ENCODE peak calls at places on chromosome 22, in seven cellular contexts. Z is activated CD8-positive, alpha-beta T cell treated with anti-CD3 and anti-CD28 coated beads, Interleukin-2, amount 10 ng/mL, durations not matched to agents 7 days and 5 days; T is lower lobe of right lung; V is left colon; A is pulmonary artery endothelial cell; K is NCI-H1092 treated with DMSO at 0.1 percent for 48 hours; R is stimulated activated CD4-positive, alpha-beta T cell treated with anti-CD3 and anti-CD28 coated beads, TNF-alpha, amount 100 ng/mL, for 48 hours. Y is an unnamed sample.

GRCh38 chr22:36384766-36385400 is 2.9 kb downstream of the MYH9 start:
- DNase-seq in Z (peak; percentile 74), T (no peak), V (no peak), A (no peak), K (no peak), R (no peak), Y (no peak)

GRCh38 chr22:29762263-29762662 is 4.5 kb downstream of the ZMAT5 start:
- DNase-seq in Z (no peak), T (no peak), V (no peak), A (no peak), K (peak; percentile 43), R (no peak), Y (no peak)

GRCh38 chr22:16955678-16956210 is 52.3 kb downstream of the GAB4 start:
- DNase-seq in Z (no peak), T (no peak), V (no peak), A (no peak), K (peak; percentile 3), R (no peak), Y (no peak)

GRCh38 chr22:36331306-36331911 is 56.4 kb downstream of the MYH9 start:
- DNase-seq in Z (peak; percentile 91), T (peak; percentile 89), V (peak; percentile 72), A (peak; percentile 94), K (no peak), R (peak; percentile 60), Y (no peak)

GRCh38 chr22:23608583-23608982 is 23.5 kb downstream of the DRICH1 start:
- DNase-seq in Z (peak; percentile 33), T (no peak), V (no peak), A (no peak), K (no peak), R (no peak), Y (no peak)

GRCh38 chr22:37079668-37080171 is 28.2 kb downstream of the KCTD17 start:
- DNase-seq in Z (peak; percentile 97), T (peak; percentile 58), V (peak; percentile 42), A (peak; percentile 52), K (no peak), R (peak; percentile 85), Y (no peak)

GRCh38 chr22:29003552-29003951 is 58.1 kb downstream of the C22orf31 start:
- DNase-seq in Z (no peak), T (no peak), V (no peak), A (no peak), K (no peak), R (no peak), Y (no peak)

GRCh38 chr22:23823331-23823791 is 15.4 kb downstream of the DERL3 start:
- DNase-seq in Z (no peak), T (peak; percentile 15), V (no peak), A (no peak), K (no peak), R (no peak), Y (peak; percentile 79)

GRCh38 chr22:35275580-35275979 is 18.3 kb downstream of the HMGXB4 start:
- DNase-seq in Z (no peak), T (no peak), V (no peak), A (no peak), K (no peak), R (no peak), Y (no peak)

GRCh38 chr22:47807506-47807905 is 1045.1 kb downstream of the TBC1D22A start:
- DNase-seq in Z (no peak), T (no peak), V (no peak), A (no peak), K (no peak), R (no peak), Y (no peak)

GRCh38 chr22:45735273-45735672 is 63.6 kb downstream of the ATXN10 start:
- DNase-seq in Z (no peak), T (no peak), V (no peak), A (no peak), K (no peak), R (no peak), Y (no peak)

GRCh38 chr22:18093661-18094060 is 15.9 kb downstream of the PEX26 start:
- DNase-seq in Z (no peak), T (no peak), V (no peak), A (no peak), K (no peak), R (no peak), Y (no peak)

GRCh38 chr22:35634015-35634414 is 14.2 kb upstream of the APOL6 start:
- DNase-seq in Z (no peak), T (no peak), V (no peak), A (no peak), K (no peak), R (no peak), Y (no peak)

GRCh38 chr22:46050916-46051614 is 74.1 kb upstream of the WNT7B start:
- DNase-seq in Z (no peak), T (peak; percentile 46), V (peak; percentile 21), A (no peak), K (no peak), R (no peak), Y (peak; percentile 5)

GRCh38 chr22:29143848-29144785 is 61.6 kb upstream of the EMID1 start:
- DNase-seq in Z (no peak), T (no peak), V (no peak), A (no peak), K (peak; percentile 57), R (no peak), Y (no peak)